ENCODE peak calls at places on chromosomes 3 and 15, in seven cellular contexts. One of them, this sample, is unnamed.
A peak's percentile ranks its signal among the peaks of the same experiment; 100 is the strongest.

GRCh38 chr3:73547427-73548036 is 77.2 kb downstream of the PDZRN3 start:
- DNase-seq in GM12878: no peak
- DNase-seq in H9: no peak
- DNase-seq in SK-N-SH: no peak
- DNase-seq in neural progenitor cell: no peak
- DNase-seq in MM.1S: no peak
- DNase-seq in HCT116: no peak
- DNase-seq in this sample: no peak

GRCh38 chr3:24947103-24947502 is 452.5 kb upstream of the THRB start:
- DNase-seq in neural progenitor cell: no peak
- DNase-seq in SK-N-SH: no peak
- DNase-seq in HCT116: no peak
- DNase-seq in MM.1S: no peak
- DNase-seq in H9: no peak
- DNase-seq in GM12878: no peak
- DNase-seq in this sample: no peak

GRCh38 chr3:139455855-139456254 is 20.5 kb downstream of the RBP2 start:
- DNase-seq in GM12878: no peak
- DNase-seq in H9: no peak
- DNase-seq in MM.1S: no peak
- DNase-seq in HCT116: no peak
- DNase-seq in neural progenitor cell: peak; percentile 23
- DNase-seq in SK-N-SH: peak; percentile 26
- DNase-seq in this sample: no peak

GRCh38 chr3:100210777-100211145 is 50.0 kb upstream of the TBC1D23 start:
- DNase-seq in MM.1S: peak; percentile 36
- DNase-seq in GM12878: no peak
- DNase-seq in neural progenitor cell: no peak
- DNase-seq in SK-N-SH: no peak
- DNase-seq in HCT116: no peak
- DNase-seq in H9: peak; percentile 56
- DNase-seq in this sample: no peak

GRCh38 chr3:21672303-21672702 is 78.7 kb downstream of the ZNF385D start:
- DNase-seq in HCT116: no peak
- DNase-seq in GM12878: no peak
- DNase-seq in SK-N-SH: no peak
- DNase-seq in MM.1S: no peak
- DNase-seq in H9: no peak
- DNase-seq in neural progenitor cell: no peak
- DNase-seq in this sample: peak; percentile 0

GRCh38 chr3:150945226-150945625 is 27.3 kb downstream of the CLRN1 start:
- DNase-seq in MM.1S: no peak
- DNase-seq in H9: no peak
- DNase-seq in SK-N-SH: no peak
- DNase-seq in GM12878: no peak
- DNase-seq in neural progenitor cell: no peak
- DNase-seq in HCT116: no peak
- DNase-seq in this sample: no peak

GRCh38 chr15:89928421-89928820 is 15.7 kb upstream of the ARPIN start:
- DNase-seq in HCT116: no peak
- DNase-seq in H9: no peak
- DNase-seq in MM.1S: no peak
- DNase-seq in SK-N-SH: peak; percentile 62
- DNase-seq in neural progenitor cell: no peak
- DNase-seq in GM12878: no peak
- DNase-seq in this sample: no peak

GRCh38 chr15:57245130-57245529 is 131.2 kb upstream of the CGNL1 start:
- DNase-seq in GM12878: no peak
- DNase-seq in SK-N-SH: no peak
- DNase-seq in MM.1S: no peak
- DNase-seq in neural progenitor cell: no peak
- DNase-seq in H9: no peak
- DNase-seq in HCT116: no peak
- DNase-seq in this sample: no peak

GRCh38 chr15:42215854-42216829 is 8.0 kb upstream of the VPS39 start:
- DNase-seq in MM.1S: no peak
- DNase-seq in GM12878: no peak
- DNase-seq in HCT116: no peak
- DNase-seq in H9: no peak
- DNase-seq in neural progenitor cell: no peak
- DNase-seq in SK-N-SH: no peak
- DNase-seq in this sample: no peak

GRCh38 chr15:56233549-56233948 is 10.1 kb downstream of the RFX7 start:
- DNase-seq in GM12878: no peak
- DNase-seq in HCT116: no peak
- DNase-seq in neural progenitor cell: no peak
- DNase-seq in SK-N-SH: no peak
- DNase-seq in MM.1S: no peak
- DNase-seq in H9: no peak
- DNase-seq in this sample: no peak

GRCh38 chr3:49469876-49470713 is at the start of gene DAG1:
- DNase-seq in GM12878: peak; percentile 75
- DNase-seq in MM.1S: peak; percentile 98
- DNase-seq in SK-N-SH: peak; percentile 97
- DNase-seq in H9: peak; percentile 97
- DNase-seq in neural progenitor cell: peak; percentile 100
- DNase-seq in HCT116: peak; percentile 90
- DNase-seq in this sample: peak; percentile 83

GRCh38 chr3:27228805-27229204 is 140.4 kb downstream of the NEK10 start:
- DNase-seq in neural progenitor cell: peak; percentile 48
- DNase-seq in H9: peak; percentile 76
- DNase-seq in SK-N-SH: no peak
- DNase-seq in HCT116: peak; percentile 45
- DNase-seq in MM.1S: no peak
- DNase-seq in GM12878: no peak
- DNase-seq in this sample: no peak

GRCh38 chr3:71319771-71320170 is 263.8 kb downstream of the FOXP1 start:
- DNase-seq in GM12878: no peak
- DNase-seq in neural progenitor cell: no peak
- DNase-seq in MM.1S: no peak
- DNase-seq in SK-N-SH: no peak
- DNase-seq in H9: no peak
- DNase-seq in HCT116: no peak
- DNase-seq in this sample: no peak

GRCh38 chr15:79089890-79090486 is 592 bp downstream of the RASGRF1 start:
- DNase-seq in H9: peak; percentile 58
- DNase-seq in HCT116: no peak
- DNase-seq in MM.1S: no peak
- DNase-seq in SK-N-SH: peak; percentile 45
- DNase-seq in GM12878: no peak
- DNase-seq in neural progenitor cell: peak; percentile 44
- DNase-seq in this sample: no peak

GRCh38 chr15:101295607-101296225 is 668 bp upstream of the SNRPA1 start:
- DNase-seq in HCT116: no peak
- DNase-seq in SK-N-SH: no peak
- DNase-seq in neural progenitor cell: no peak
- DNase-seq in MM.1S: no peak
- DNase-seq in H9: no peak
- DNase-seq in GM12878: no peak
- DNase-seq in this sample: no peak

GRCh38 chr15:25237291-25237978 is 201.4 kb downstream of the UBE3A start:
- DNase-seq in SK-N-SH: no peak
- DNase-seq in HCT116: no peak
- DNase-seq in MM.1S: no peak
- DNase-seq in neural progenitor cell: no peak
- DNase-seq in GM12878: no peak
- DNase-seq in H9: no peak
- DNase-seq in this sample: no peak

GRCh38 chr15:40471778-40472130 is 970 bp downstream of the CHST14 start:
- DNase-seq in MM.1S: peak; percentile 19
- DNase-seq in H9: peak; percentile 70
- DNase-seq in HCT116: no peak
- DNase-seq in neural progenitor cell: peak; percentile 52
- DNase-seq in GM12878: no peak
- DNase-seq in SK-N-SH: no peak
- DNase-seq in this sample: peak; percentile 88

GRCh38 chr15:72934006-72934405 is 118.3 kb upstream of the NEO1 start:
- DNase-seq in H9: no peak
- DNase-seq in neural progenitor cell: no peak
- DNase-seq in GM12878: no peak
- DNase-seq in SK-N-SH: no peak
- DNase-seq in MM.1S: no peak
- DNase-seq in HCT116: no peak
- DNase-seq in this sample: no peak

GRCh38 chr3:42094992-42095391 is 3.8 kb downstream of the TRAK1 start:
- DNase-seq in MM.1S: no peak
- DNase-seq in H9: no peak
- DNase-seq in neural progenitor cell: no peak
- DNase-seq in HCT116: no peak
- DNase-seq in SK-N-SH: no peak
- DNase-seq in GM12878: no peak
- DNase-seq in this sample: no peak

GRCh38 chr3:196048922-196049566 is 32.8 kb downstream of the TFRC start:
- DNase-seq in MM.1S: no peak
- DNase-seq in SK-N-SH: no peak
- DNase-seq in H9: no peak
- DNase-seq in GM12878: no peak
- DNase-seq in HCT116: no peak
- DNase-seq in neural progenitor cell: no peak
- DNase-seq in this sample: no peak

GRCh38 chr3:178393833-178394232 is 142.4 kb upstream of the KCNMB2 start:
- DNase-seq in GM12878: no peak
- DNase-seq in H9: no peak
- DNase-seq in MM.1S: no peak
- DNase-seq in SK-N-SH: no peak
- DNase-seq in neural progenitor cell: no peak
- DNase-seq in HCT116: no peak
- DNase-seq in this sample: peak; percentile 52

GRCh38 chr3:64838150-64838735 is 150.4 kb upstream of the ADAMTS9 start:
- DNase-seq in SK-N-SH: no peak
- DNase-seq in HCT116: no peak
- DNase-seq in MM.1S: no peak
- DNase-seq in GM12878: no peak
- DNase-seq in H9: no peak
- DNase-seq in neural progenitor cell: no peak
- DNase-seq in this sample: no peak

GRCh38 chr3:95459706-95460105 is 1354.7 kb upstream of the EPHA6 start:
- DNase-seq in SK-N-SH: no peak
- DNase-seq in HCT116: no peak
- DNase-seq in MM.1S: no peak
- DNase-seq in H9: no peak
- DNase-seq in neural progenitor cell: no peak
- DNase-seq in GM12878: no peak
- DNase-seq in this sample: no peak

GRCh38 chr3:190122198-190122771 is 1.6 kb upstream of the P3H2 start:
- DNase-seq in SK-N-SH: no peak
- DNase-seq in HCT116: no peak
- DNase-seq in MM.1S: no peak
- DNase-seq in H9: no peak
- DNase-seq in GM12878: no peak
- DNase-seq in neural progenitor cell: no peak
- DNase-seq in this sample: no peak

GRCh38 chr3:125079675-125080045 is 23.9 kb upstream of the HEG1 start:
- DNase-seq in MM.1S: no peak
- DNase-seq in HCT116: peak; percentile 27
- DNase-seq in SK-N-SH: no peak
- DNase-seq in neural progenitor cell: no peak
- DNase-seq in GM12878: no peak
- DNase-seq in H9: no peak
- DNase-seq in this sample: peak; percentile 91

GRCh38 chr15:100929641-100930042 is 10.5 kb downstream of the LRRK1 start:
- DNase-seq in neural progenitor cell: peak; percentile 43
- DNase-seq in H9: no peak
- DNase-seq in MM.1S: no peak
- DNase-seq in HCT116: no peak
- DNase-seq in GM12878: no peak
- DNase-seq in SK-N-SH: no peak
- DNase-seq in this sample: no peak

GRCh38 chr15:85941186-85941855 is 138.3 kb upstream of the AGBL1 start:
- DNase-seq in neural progenitor cell: no peak
- DNase-seq in HCT116: no peak
- DNase-seq in SK-N-SH: no peak
- DNase-seq in MM.1S: no peak
- DNase-seq in GM12878: no peak
- DNase-seq in H9: no peak
- DNase-seq in this sample: no peak

GRCh38 chr3:189927975-189928895 is 192.5 kb downstream of the P3H2 start:
- DNase-seq in MM.1S: no peak
- DNase-seq in SK-N-SH: no peak
- DNase-seq in HCT116: no peak
- DNase-seq in neural progenitor cell: no peak
- DNase-seq in H9: no peak
- DNase-seq in GM12878: no peak
- DNase-seq in this sample: peak; percentile 45

GRCh38 chr3:31670722-31671121 is 138.0 kb downstream of the STT3B start:
- DNase-seq in SK-N-SH: no peak
- DNase-seq in MM.1S: no peak
- DNase-seq in H9: no peak
- DNase-seq in HCT116: no peak
- DNase-seq in GM12878: no peak
- DNase-seq in neural progenitor cell: no peak
- DNase-seq in this sample: no peak

GRCh38 chr15:25242957-25243799 is 195.6 kb downstream of the UBE3A start:
- DNase-seq in HCT116: no peak
- DNase-seq in MM.1S: no peak
- DNase-seq in H9: peak; percentile 12
- DNase-seq in neural progenitor cell: no peak
- DNase-seq in SK-N-SH: no peak
- DNase-seq in GM12878: no peak
- DNase-seq in this sample: no peak

GRCh38 chr3:141371882-141372281 is 3.6 kb downstream of the ZBTB38 start:
- DNase-seq in H9: no peak
- DNase-seq in MM.1S: peak; percentile 7
- DNase-seq in GM12878: no peak
- DNase-seq in HCT116: no peak
- DNase-seq in SK-N-SH: no peak
- DNase-seq in neural progenitor cell: no peak
- DNase-seq in this sample: no peak
- H3K4me1 ChIP-seq in H9: peaks cover 18% of the 10 kb centered on the region
- H3K4me1 ChIP-seq in MM.1S: peaks cover 82% of the 10 kb centered on the region
- H3K4me1 ChIP-seq in GM12878: peaks cover 69% of the 10 kb centered on the region
- H3K4me1 ChIP-seq in HCT116: peaks cover 34% of the 10 kb centered on the region
- H3K4me1 ChIP-seq in SK-N-SH: peaks cover 17% of the 10 kb centered on the region
- H3K4me1 ChIP-seq in neural progenitor cell: peaks cover 4% of the 10 kb centered on the region
- H3K4me1 ChIP-seq in this sample: peaks cover 21% of the 10 kb centered on the region

GRCh38 chr3:55409802-55410201 is 77.3 kb downstream of the WNT5A start:
- DNase-seq in SK-N-SH: no peak
- DNase-seq in MM.1S: no peak
- DNase-seq in GM12878: no peak
- DNase-seq in neural progenitor cell: no peak
- DNase-seq in HCT116: no peak
- DNase-seq in H9: no peak
- DNase-seq in this sample: no peak
- H3K4me2 ChIP-seq in SK-N-SH: no peak overlapping the region
- H3K4me2 ChIP-seq in MM.1S: no peak overlapping the region
- H3K4me2 ChIP-seq in GM12878: no peak overlapping the region
- H3K4me2 ChIP-seq in neural progenitor cell: no peak overlapping the region
- H3K4me2 ChIP-seq in HCT116: no peak overlapping the region
- H3K4me2 ChIP-seq in H9: no peak overlapping the region
- H3K4me2 ChIP-seq in this sample: no peak overlapping the region

GRCh38 chr3:185711255-185711870 is 113.5 kb downstream of the IGF2BP2 start:
- DNase-seq in GM12878: no peak
- DNase-seq in SK-N-SH: no peak
- DNase-seq in H9: no peak
- DNase-seq in HCT116: no peak
- DNase-seq in MM.1S: no peak
- DNase-seq in neural progenitor cell: no peak
- DNase-seq in this sample: no peak
- H3K4me1 ChIP-seq in GM12878: no peaks in the 10 kb centered on the region
- H3K4me1 ChIP-seq in SK-N-SH: peaks cover 42% of the 10 kb centered on the region
- H3K4me1 ChIP-seq in H9: peaks cover 27% of the 10 kb centered on the region
- H3K4me1 ChIP-seq in HCT116: peaks cover 14% of the 10 kb centered on the region
- H3K4me1 ChIP-seq in MM.1S: no peaks in the 10 kb centered on the region
- H3K4me1 ChIP-seq in neural progenitor cell: peaks cover 36% of the 10 kb centered on the region
- H3K4me1 ChIP-seq in this sample: peaks cover 19% of the 10 kb centered on the region

GRCh38 chr3:17207019-17207418 is 322.3 kb downstream of the PLCL2 start:
- DNase-seq in MM.1S: no peak
- DNase-seq in SK-N-SH: no peak
- DNase-seq in H9: no peak
- DNase-seq in HCT116: no peak
- DNase-seq in neural progenitor cell: no peak
- DNase-seq in GM12878: no peak
- DNase-seq in this sample: no peak
- H3K4me2 ChIP-seq in MM.1S: no peak overlapping the region
- H3K4me2 ChIP-seq in SK-N-SH: no peak overlapping the region
- H3K4me2 ChIP-seq in H9: no peak overlapping the region
- H3K4me2 ChIP-seq in HCT116: no peak overlapping the region
- H3K4me2 ChIP-seq in neural progenitor cell: no peak overlapping the region
- H3K4me2 ChIP-seq in GM12878: no peak overlapping the region
- H3K4me2 ChIP-seq in this sample: no peak overlapping the region